ENCODE peak calls at places on chromosome 1, in five cellular contexts. T is GM04504; B is type B pancreatic cell; H is stimulated activated CD4-positive, alpha-beta T cell treated with anti-CD3 and anti-CD28 coated beads, TNF-alpha, amount 100 ng/mL, for 4 hours; M is heart right ventricle. E is an unnamed sample.

GRCh38 chr1:245687636-245688535 is 533.1 kb downstream of the KIF26B start:
- DNase-seq in T (no peak), B (no peak), H (no peak), M (no peak), E (no peak)

GRCh38 chr1:203796223-203796747 is 862 bp downstream of the ZBED6 start:
- DNase-seq in T (peak), B (no peak), H (no peak), M (no peak), E (peak)

GRCh38 chr1:20153000-20153418 is 13.9 kb downstream of the PLA2G2F start:
- DNase-seq in T (no peak), B (no peak), H (no peak), M (peak), E (no peak)

GRCh38 chr1:41122851-41123518 is 101.5 kb upstream of the SLFNL1 start:
- DNase-seq in T (peak), B (no peak), H (no peak), M (no peak), E (no peak)

GRCh38 chr1:198234511-198235251 is 77.9 kb downstream of the NEK7 start:
- DNase-seq in T (no peak), B (no peak), H (no peak), M (no peak), E (no peak)

GRCh38 chr1:64841330-64842065 is 96.6 kb downstream of the RAVER2 start:
- DNase-seq in T (no peak), B (no peak), H (no peak), M (no peak), E (no peak)

GRCh38 chr1:983736-984475 is 2.0 kb upstream of the PERM1 start:
- DNase-seq in T (no peak), B (no peak), H (peak), M (peak), E (peak)

GRCh38 chr1:238779676-238780075 is 606.7 kb upstream of the CHRM3 start:
- DNase-seq in T (no peak), B (no peak), H (no peak), M (no peak), E (no peak)

GRCh38 chr1:29823536-29823935 is 587.2 kb downstream of the PTPRU start:
- DNase-seq in T (no peak), B (no peak), H (no peak), M (no peak), E (no peak)

GRCh38 chr1:187762109-187762508 is 933.4 kb downstream of the PLA2G4A start:
- DNase-seq in T (no peak), B (no peak), H (no peak), M (no peak), E (no peak)

GRCh38 chr1:228283476-228284147 is 75.8 kb downstream of the OBSCN start:
- DNase-seq in T (no peak), B (no peak), H (no peak), M (peak), E (no peak)

GRCh38 chr1:76086597-76086996 is 12.1 kb downstream of the ST6GALNAC3 start:
- DNase-seq in T (no peak), B (no peak), H (no peak), M (no peak), E (no peak)

GRCh38 chr1:199291022-199291740 is 652.3 kb downstream of the PTPRC start:
- DNase-seq in T (no peak), B (no peak), H (no peak), M (no peak), E (no peak)

GRCh38 chr1:203462878-203463277 is 12.7 kb upstream of the PRELP start:
- DNase-seq in T (peak), B (no peak), H (no peak), M (no peak), E (no peak)

GRCh38 chr1:17582124-17582768 is 42.7 kb downstream of the ARHGEF10L start:
- DNase-seq in T (no peak), B (no peak), H (no peak), M (no peak), E (no peak)

GRCh38 chr1:7506677-7507619 is 264.1 kb upstream of the VAMP3 start:
- DNase-seq in T (no peak), B (no peak), H (no peak), M (no peak), E (no peak)

GRCh38 chr1:208351838-208352237 is 107.7 kb upstream of the PLXNA2 start:
- DNase-seq in T (no peak), B (no peak), H (no peak), M (no peak), E (no peak)

GRCh38 chr1:47684964-47685762 is 247.3 kb downstream of the FOXD2 start:
- DNase-seq in T (no peak), B (peak), H (no peak), M (no peak), E (no peak)

GRCh38 chr1:111882986-111883560 is 106.4 kb downstream of the KCND3 start:
- DNase-seq in T (no peak), B (no peak), H (no peak), M (no peak), E (no peak)

GRCh38 chr1:59138402-59138801 is 158.5 kb upstream of the FGGY start:
- DNase-seq in T (no peak), B (no peak), H (no peak), M (no peak), E (no peak)

GRCh38 chr1:43531906-43532584 is 1.4 kb downstream of the PTPRF start:
- DNase-seq in T (no peak), B (no peak), H (no peak), M (no peak), E (no peak)

GRCh38 chr1:160618763-160619274 is 28.0 kb downstream of the SLAMF1 start:
- DNase-seq in T (no peak), B (no peak), H (no peak), M (no peak), E (no peak)

GRCh38 chr1:161020573-161021167 is at the start of gene F11R:
- DNase-seq in T (no peak), B (no peak), H (no peak), M (peak), E (no peak)

GRCh38 chr1:161189036-161189435 is 9.8 kb downstream of the ADAMTS4 start:
- DNase-seq in T (no peak), B (no peak), H (no peak), M (no peak), E (no peak)

GRCh38 chr1:56359036-56359435 is 220.3 kb downstream of the PLPP3 start:
- DNase-seq in T (no peak), B (no peak), H (no peak), M (no peak), E (no peak)

GRCh38 chr1:28437924-28438699 is 67.7 kb upstream of the RCC1 start:
- DNase-seq in T (peak), B (no peak), H (no peak), M (peak), E (no peak)

GRCh38 chr1:50268049-50268448 is 155.2 kb downstream of the DMRTA2 start:
- DNase-seq in T (no peak), B (no peak), H (no peak), M (no peak), E (no peak)

GRCh38 chr1:157978547-157979403 is 14.7 kb upstream of the KIRREL1 start:
- DNase-seq in T (no peak), B (no peak), H (no peak), M (no peak), E (no peak)

GRCh38 chr1:54965624-54966340 is 14.6 kb upstream of the TMEM61 start:
- DNase-seq in T (no peak), B (no peak), H (no peak), M (peak), E (peak)

GRCh38 chr1:98048234-98048633 is 127.4 kb upstream of the DPYD start:
- DNase-seq in T (peak), B (peak), H (peak), M (peak), E (no peak)